ENCODE peak calls at places on chromosomes 6 and 20, in ten cellular contexts. One of them, this sample, is unnamed.

GRCh38 chr6:116035616-116036015 is 25.1 kb downstream of the FRK start:
- ATAC-seq in heart right ventricle: no peak
- ATAC-seq in GM12878: no peak
- ATAC-seq in right cardiac atrium: no peak
- ATAC-seq in upper lobe of right lung: no peak
- ATAC-seq in A549: no peak
- ATAC-seq in naive thymus-derived CD4-positive, alpha-beta T cell: no peak
- ATAC-seq in upper lobe of left lung: no peak
- ATAC-seq in lower lobe of right lung: peak; percentile 76
- ATAC-seq in HCT116: no peak
- ATAC-seq in this sample: no peak

GRCh38 chr20:61762208-61762710 is 303.4 kb downstream of the TAF4 start:
- ATAC-seq in naive thymus-derived CD4-positive, alpha-beta T cell: no peak
- ATAC-seq in GM12878: no peak
- ATAC-seq in lower lobe of right lung: no peak
- ATAC-seq in A549: no peak
- ATAC-seq in upper lobe of left lung: no peak
- ATAC-seq in upper lobe of right lung: no peak
- ATAC-seq in HCT116: no peak
- ATAC-seq in heart right ventricle: no peak
- ATAC-seq in right cardiac atrium: no peak
- ATAC-seq in this sample: no peak

GRCh38 chr6:154463573-154464419 is 46.7 kb downstream of the CNKSR3 start:
- ATAC-seq in A549: no peak
- ATAC-seq in HCT116: no peak
- ATAC-seq in GM12878: no peak
- ATAC-seq in lower lobe of right lung: no peak
- ATAC-seq in upper lobe of left lung: peak; percentile 34
- ATAC-seq in right cardiac atrium: peak; percentile 61
- ATAC-seq in upper lobe of right lung: no peak
- ATAC-seq in heart right ventricle: peak; percentile 81
- ATAC-seq in naive thymus-derived CD4-positive, alpha-beta T cell: no peak
- ATAC-seq in this sample: no peak

GRCh38 chr20:62246872-62247652 is 8.7 kb downstream of the OSBPL2 start:
- ATAC-seq in GM12878: no peak
- ATAC-seq in A549: no peak
- ATAC-seq in lower lobe of right lung: no peak
- ATAC-seq in right cardiac atrium: peak; percentile 64
- ATAC-seq in heart right ventricle: peak; percentile 80
- ATAC-seq in HCT116: no peak
- ATAC-seq in naive thymus-derived CD4-positive, alpha-beta T cell: no peak
- ATAC-seq in upper lobe of left lung: no peak
- ATAC-seq in upper lobe of right lung: peak; percentile 33
- ATAC-seq in this sample: no peak

GRCh38 chr6:21992178-21992967 is 304.5 kb downstream of the PRL start:
- ATAC-seq in naive thymus-derived CD4-positive, alpha-beta T cell: no peak
- ATAC-seq in upper lobe of left lung: no peak
- ATAC-seq in right cardiac atrium: no peak
- ATAC-seq in HCT116: no peak
- ATAC-seq in GM12878: no peak
- ATAC-seq in heart right ventricle: no peak
- ATAC-seq in upper lobe of right lung: no peak
- ATAC-seq in lower lobe of right lung: no peak
- ATAC-seq in A549: no peak
- ATAC-seq in this sample: no peak

GRCh38 chr6:27541932-27542297 is 69.0 kb upstream of the ZNF184 start:
- ATAC-seq in lower lobe of right lung: no peak
- ATAC-seq in upper lobe of left lung: no peak
- ATAC-seq in HCT116: no peak
- ATAC-seq in GM12878: no peak
- ATAC-seq in A549: no peak
- ATAC-seq in naive thymus-derived CD4-positive, alpha-beta T cell: no peak
- ATAC-seq in heart right ventricle: no peak
- ATAC-seq in upper lobe of right lung: no peak
- ATAC-seq in right cardiac atrium: no peak
- ATAC-seq in this sample: no peak

GRCh38 chr20:58403272-58403671 is 14.2 kb downstream of the VAPB start:
- ATAC-seq in naive thymus-derived CD4-positive, alpha-beta T cell: no peak
- ATAC-seq in upper lobe of right lung: no peak
- ATAC-seq in upper lobe of left lung: no peak
- ATAC-seq in heart right ventricle: no peak
- ATAC-seq in A549: no peak
- ATAC-seq in GM12878: peak; percentile 50
- ATAC-seq in right cardiac atrium: no peak
- ATAC-seq in lower lobe of right lung: no peak
- ATAC-seq in HCT116: no peak
- ATAC-seq in this sample: no peak

GRCh38 chr6:150213301-150213700 is 70.5 kb downstream of the PPP1R14C start:
- ATAC-seq in lower lobe of right lung: peak; percentile 29
- ATAC-seq in upper lobe of right lung: no peak
- ATAC-seq in GM12878: no peak
- ATAC-seq in A549: no peak
- ATAC-seq in naive thymus-derived CD4-positive, alpha-beta T cell: no peak
- ATAC-seq in upper lobe of left lung: no peak
- ATAC-seq in right cardiac atrium: no peak
- ATAC-seq in heart right ventricle: no peak
- ATAC-seq in HCT116: no peak
- ATAC-seq in this sample: no peak

GRCh38 chr6:91358986-91359385 is 772.1 kb upstream of the MAP3K7 start:
- ATAC-seq in heart right ventricle: no peak
- ATAC-seq in naive thymus-derived CD4-positive, alpha-beta T cell: no peak
- ATAC-seq in GM12878: no peak
- ATAC-seq in HCT116: no peak
- ATAC-seq in upper lobe of left lung: no peak
- ATAC-seq in right cardiac atrium: no peak
- ATAC-seq in lower lobe of right lung: no peak
- ATAC-seq in upper lobe of right lung: no peak
- ATAC-seq in A549: no peak
- ATAC-seq in this sample: no peak

GRCh38 chr6:109478222-109478805 is 4.7 kb downstream of the ZBTB24 start:
- ATAC-seq in naive thymus-derived CD4-positive, alpha-beta T cell: no peak
- ATAC-seq in upper lobe of right lung: no peak
- ATAC-seq in lower lobe of right lung: no peak
- ATAC-seq in upper lobe of left lung: no peak
- ATAC-seq in A549: no peak
- ATAC-seq in right cardiac atrium: no peak
- ATAC-seq in GM12878: no peak
- ATAC-seq in heart right ventricle: no peak
- ATAC-seq in HCT116: no peak
- ATAC-seq in this sample: no peak

DNA sequence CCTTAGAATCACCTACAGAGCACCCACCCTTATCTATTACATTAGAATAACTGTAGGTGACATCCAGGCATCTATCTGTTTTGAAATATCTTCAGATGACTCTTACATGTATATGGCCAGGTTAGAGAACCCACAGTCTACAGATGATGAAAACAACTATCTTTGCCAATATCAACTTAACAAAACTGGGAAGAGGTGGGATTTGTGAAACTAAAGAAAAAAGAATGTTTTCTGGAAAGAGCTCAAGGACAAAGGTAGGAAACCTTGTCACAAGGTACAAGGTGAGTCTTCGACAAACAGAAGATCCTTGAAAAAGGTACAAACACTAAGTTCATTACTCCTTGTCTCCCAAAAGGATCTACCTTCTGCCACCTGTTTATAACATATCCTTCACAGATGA is 47.0 kb upstream of the DST start:
- ATAC-seq in upper lobe of right lung: no peak
- ATAC-seq in heart right ventricle: no peak
- ATAC-seq in lower lobe of right lung: no peak
- ATAC-seq in upper lobe of left lung: no peak
- ATAC-seq in HCT116: no peak
- ATAC-seq in naive thymus-derived CD4-positive, alpha-beta T cell: no peak
- ATAC-seq in right cardiac atrium: no peak
- ATAC-seq in GM12878: peak; percentile 41
- ATAC-seq in A549: no peak
- ATAC-seq in this sample: no peak
- H3K4me3 ChIP-seq in upper lobe of right lung: peak overlapping the region; percentile 46
- H3K4me3 ChIP-seq in heart right ventricle: peak overlapping the region; percentile 56
- H3K4me3 ChIP-seq in lower lobe of right lung: peak overlapping the region; percentile 42
- H3K4me3 ChIP-seq in upper lobe of left lung: no peak overlapping the region
- H3K4me3 ChIP-seq in HCT116: no peak overlapping the region
- H3K4me3 ChIP-seq in naive thymus-derived CD4-positive, alpha-beta T cell: no peak overlapping the region
- H3K4me3 ChIP-seq in right cardiac atrium: peak overlapping the region; percentile 70
- H3K4me3 ChIP-seq in GM12878: no peak overlapping the region
- H3K4me3 ChIP-seq in A549: no peak overlapping the region
- H3K4me3 ChIP-seq in this sample: no peak overlapping the region

GRCh38 chr6:68640506-68640875 is 5.4 kb downstream of the ADGRB3 start:
- ATAC-seq in lower lobe of right lung: no peak
- ATAC-seq in upper lobe of left lung: no peak
- ATAC-seq in HCT116: no peak
- ATAC-seq in heart right ventricle: peak; percentile 13
- ATAC-seq in upper lobe of right lung: no peak
- ATAC-seq in naive thymus-derived CD4-positive, alpha-beta T cell: no peak
- ATAC-seq in A549: no peak
- ATAC-seq in GM12878: no peak
- ATAC-seq in right cardiac atrium: no peak
- ATAC-seq in this sample: no peak
- H3K4me3 ChIP-seq in lower lobe of right lung: peak overlapping the region; percentile 40
- H3K4me3 ChIP-seq in upper lobe of left lung: no peak overlapping the region
- H3K4me3 ChIP-seq in HCT116: no peak overlapping the region
- H3K4me3 ChIP-seq in heart right ventricle: peak overlapping the region; percentile 40
- H3K4me3 ChIP-seq in upper lobe of right lung: peak overlapping the region; percentile 39
- H3K4me3 ChIP-seq in naive thymus-derived CD4-positive, alpha-beta T cell: no peak overlapping the region
- H3K4me3 ChIP-seq in A549: no peak overlapping the region
- H3K4me3 ChIP-seq in GM12878: no peak overlapping the region
- H3K4me3 ChIP-seq in right cardiac atrium: peak overlapping the region; percentile 58
- H3K4me3 ChIP-seq in this sample: peak overlapping the region; percentile 36

GRCh38 chr6:1553562-1554088 is 56.1 kb upstream of the FOXC1 start:
- ATAC-seq in heart right ventricle: no peak
- ATAC-seq in naive thymus-derived CD4-positive, alpha-beta T cell: no peak
- ATAC-seq in upper lobe of right lung: no peak
- ATAC-seq in A549: no peak
- ATAC-seq in right cardiac atrium: no peak
- ATAC-seq in GM12878: no peak
- ATAC-seq in lower lobe of right lung: no peak
- ATAC-seq in upper lobe of left lung: no peak
- ATAC-seq in HCT116: no peak
- ATAC-seq in this sample: no peak

GRCh38 chr6:1554881-1555569 is 54.7 kb upstream of the FOXC1 start:
- ATAC-seq in right cardiac atrium: peak; percentile 93
- ATAC-seq in HCT116: no peak
- ATAC-seq in upper lobe of left lung: peak; percentile 66
- ATAC-seq in naive thymus-derived CD4-positive, alpha-beta T cell: peak; percentile 94
- ATAC-seq in upper lobe of right lung: peak; percentile 94
- ATAC-seq in A549: peak; percentile 93
- ATAC-seq in lower lobe of right lung: peak; percentile 90
- ATAC-seq in heart right ventricle: peak; percentile 87
- ATAC-seq in GM12878: peak; percentile 82
- ATAC-seq in this sample: peak; percentile 89

GRCh38 chr6:1551236-1551635 is 58.5 kb upstream of the FOXC1 start:
- ATAC-seq in GM12878: no peak
- ATAC-seq in naive thymus-derived CD4-positive, alpha-beta T cell: no peak
- ATAC-seq in upper lobe of left lung: no peak
- ATAC-seq in upper lobe of right lung: no peak
- ATAC-seq in A549: no peak
- ATAC-seq in heart right ventricle: no peak
- ATAC-seq in right cardiac atrium: no peak
- ATAC-seq in HCT116: no peak
- ATAC-seq in lower lobe of right lung: no peak
- ATAC-seq in this sample: no peak

GRCh38 chr6:1552296-1552761 is 57.4 kb upstream of the FOXC1 start:
- ATAC-seq in lower lobe of right lung: peak; percentile 67
- ATAC-seq in heart right ventricle: no peak
- ATAC-seq in A549: no peak
- ATAC-seq in naive thymus-derived CD4-positive, alpha-beta T cell: peak; percentile 50
- ATAC-seq in upper lobe of left lung: peak; percentile 66
- ATAC-seq in upper lobe of right lung: peak; percentile 84
- ATAC-seq in HCT116: peak; percentile 98
- ATAC-seq in GM12878: peak; percentile 40
- ATAC-seq in right cardiac atrium: no peak
- ATAC-seq in this sample: no peak

GRCh38 chr6:1554241-1554880 is 55.4 kb upstream of the FOXC1 start:
- ATAC-seq in heart right ventricle: peak; percentile 19
- ATAC-seq in right cardiac atrium: peak; percentile 19
- ATAC-seq in upper lobe of right lung: no peak
- ATAC-seq in upper lobe of left lung: no peak
- ATAC-seq in GM12878: peak; percentile 89
- ATAC-seq in naive thymus-derived CD4-positive, alpha-beta T cell: peak; percentile 54
- ATAC-seq in lower lobe of right lung: peak; percentile 46
- ATAC-seq in A549: peak; percentile 45
- ATAC-seq in HCT116: no peak
- ATAC-seq in this sample: peak; percentile 35
- H3K4me3 ChIP-seq in heart right ventricle: peak overlapping the region; percentile 64
- H3K4me3 ChIP-seq in right cardiac atrium: peak overlapping the region; percentile 62
- H3K4me3 ChIP-seq in upper lobe of right lung: peak overlapping the region; percentile 62
- H3K4me3 ChIP-seq in upper lobe of left lung: no peak overlapping the region
- H3K4me3 ChIP-seq in GM12878: no peak overlapping the region
- H3K4me3 ChIP-seq in naive thymus-derived CD4-positive, alpha-beta T cell: peak overlapping the region; percentile 64
- H3K4me3 ChIP-seq in lower lobe of right lung: peak overlapping the region; percentile 57
- H3K4me3 ChIP-seq in A549: peak overlapping the region; percentile 64
- H3K4me3 ChIP-seq in HCT116: no peak overlapping the region
- H3K4me3 ChIP-seq in this sample: peak overlapping the region; percentile 60

GRCh38 chr6:56839533-56840183 is 115.2 kb upstream of the BEND6 start:
- ATAC-seq in right cardiac atrium: no peak
- ATAC-seq in heart right ventricle: no peak
- ATAC-seq in HCT116: no peak
- ATAC-seq in upper lobe of left lung: no peak
- ATAC-seq in naive thymus-derived CD4-positive, alpha-beta T cell: no peak
- ATAC-seq in GM12878: no peak
- ATAC-seq in A549: no peak
- ATAC-seq in lower lobe of right lung: no peak
- ATAC-seq in upper lobe of right lung: no peak
- ATAC-seq in this sample: no peak
- H3K4me3 ChIP-seq in right cardiac atrium: peak overlapping the region; percentile 4
- H3K4me3 ChIP-seq in heart right ventricle: peak overlapping the region; percentile 74
- H3K4me3 ChIP-seq in HCT116: no peak overlapping the region
- H3K4me3 ChIP-seq in upper lobe of left lung: no peak overlapping the region
- H3K4me3 ChIP-seq in naive thymus-derived CD4-positive, alpha-beta T cell: no peak overlapping the region
- H3K4me3 ChIP-seq in GM12878: peak overlapping the region; percentile 57
- H3K4me3 ChIP-seq in A549: no peak overlapping the region
- H3K4me3 ChIP-seq in lower lobe of right lung: no peak overlapping the region
- H3K4me3 ChIP-seq in upper lobe of right lung: no peak overlapping the region
- H3K4me3 ChIP-seq in this sample: no peak overlapping the region

DNA sequence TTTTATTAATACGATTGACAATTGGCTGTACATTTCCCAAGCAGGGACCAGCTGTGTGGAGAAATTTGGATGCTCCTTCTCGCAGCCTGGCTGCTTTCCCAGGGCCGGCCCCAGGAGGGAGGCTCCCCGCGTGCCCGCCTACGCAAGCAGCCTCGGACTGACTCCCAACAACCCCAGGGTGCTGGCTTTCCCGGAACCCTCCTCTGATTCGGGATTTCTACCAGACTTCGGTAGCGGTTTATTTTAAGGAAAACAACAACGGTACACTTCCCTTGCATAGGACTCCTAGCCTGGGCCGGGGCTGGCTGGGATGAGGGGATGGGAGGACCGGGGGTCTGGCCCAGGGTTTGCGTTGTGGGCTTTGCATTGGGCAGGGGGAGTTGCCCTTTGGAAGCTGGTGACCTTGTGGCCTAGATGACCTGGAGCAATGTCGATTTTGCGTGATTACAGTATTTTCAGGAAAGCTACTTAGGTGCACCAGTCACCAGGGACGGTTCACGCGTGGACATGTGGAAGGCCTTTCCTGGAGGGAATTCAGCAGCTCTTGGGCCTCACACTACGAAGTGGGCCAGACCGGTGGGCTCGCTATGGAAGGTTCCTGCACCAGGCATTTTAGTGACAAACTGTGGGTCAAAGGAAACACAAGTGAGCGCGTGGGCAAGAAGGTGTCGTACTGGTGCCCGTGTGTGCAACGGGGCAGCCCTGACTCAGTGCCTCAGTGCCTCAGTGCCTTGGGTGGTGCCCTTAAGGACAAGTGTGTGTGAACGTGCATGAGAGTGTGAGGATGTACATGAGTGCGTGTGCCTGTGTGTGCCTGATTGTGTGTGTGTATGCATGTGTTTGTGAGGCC is 20.7 kb upstream of the PHACTR3 start:
- ATAC-seq in heart right ventricle: peak; percentile 83
- ATAC-seq in A549: no peak
- ATAC-seq in naive thymus-derived CD4-positive, alpha-beta T cell: no peak
- ATAC-seq in GM12878: no peak
- ATAC-seq in lower lobe of right lung: peak; percentile 40
- ATAC-seq in HCT116: no peak
- ATAC-seq in upper lobe of right lung: no peak
- ATAC-seq in right cardiac atrium: peak; percentile 52
- ATAC-seq in upper lobe of left lung: no peak
- ATAC-seq in this sample: peak; percentile 49
- H3K4me3 ChIP-seq in heart right ventricle: no peak overlapping the region
- H3K4me3 ChIP-seq in A549: no peak overlapping the region
- H3K4me3 ChIP-seq in naive thymus-derived CD4-positive, alpha-beta T cell: no peak overlapping the region
- H3K4me3 ChIP-seq in GM12878: no peak overlapping the region
- H3K4me3 ChIP-seq in lower lobe of right lung: no peak overlapping the region
- H3K4me3 ChIP-seq in HCT116: no peak overlapping the region
- H3K4me3 ChIP-seq in upper lobe of right lung: no peak overlapping the region
- H3K4me3 ChIP-seq in right cardiac atrium: no peak overlapping the region
- H3K4me3 ChIP-seq in upper lobe of left lung: no peak overlapping the region
- H3K4me3 ChIP-seq in this sample: no peak overlapping the region